ENCODE peak calls at places on chromosomes 2 and 18, in five cellular contexts. X, T, N, Z and Q are unnamed samples.

GRCh38 chr2:12141618-12142220 is 395.3 kb downstream of the LPIN1 start:
- DNase-seq in X (no peak), T (no peak), N (no peak), Z (no peak), Q (no peak)

GRCh38 chr18:41942254-41942653 is 12.8 kb upstream of the PIK3C3 start:
- DNase-seq in X (no peak), T (no peak), N (no peak), Z (no peak), Q (no peak)

GRCh38 chr2:26840937-26841610 is 6.9 kb upstream of the DPYSL5 start:
- DNase-seq in X (no peak), T (peak; percentile 48), N (no peak), Z (no peak), Q (no peak)

GRCh38 chr18:39611381-39612090 is 2045.9 kb upstream of the CELF4 start:
- DNase-seq in X (no peak), T (no peak), N (no peak), Z (no peak), Q (no peak)

GRCh38 chr2:187774551-187775071 is 220.4 kb upstream of the TFPI start:
- DNase-seq in X (no peak), T (no peak), N (no peak), Z (no peak), Q (no peak)

GRCh38 chr2:26820932-26821331 is 27.0 kb upstream of the DPYSL5 start:
- DNase-seq in X (no peak), T (no peak), N (no peak), Z (no peak), Q (no peak)

GRCh38 chr2:98560256-98560771 is 48.0 kb downstream of the COA5 start:
- DNase-seq in X (no peak), T (no peak), N (peak; percentile 94), Z (peak; percentile 27), Q (no peak)

GRCh38 chr18:45997689-45998088 is 30.6 kb upstream of the EPG5 start:
- DNase-seq in X (no peak), T (no peak), N (no peak), Z (no peak), Q (no peak)

GRCh38 chr2:3446381-3446780 is 66.9 kb downstream of the TRAPPC12 start:
- DNase-seq in X (no peak), T (no peak), N (no peak), Z (no peak), Q (no peak)

GRCh38 chr2:145595296-145595695 is 1075.4 kb upstream of the ZEB2 start:
- DNase-seq in X (no peak), T (no peak), N (no peak), Z (no peak), Q (no peak)

GRCh38 chr18:50138181-50139064 is 56.5 kb downstream of the MYO5B start:
- DNase-seq in X (no peak), T (no peak), N (no peak), Z (no peak), Q (peak; percentile 25)

GRCh38 chr2:2107140-2107539 is 223.9 kb downstream of the MYT1L start:
- DNase-seq in X (no peak), T (no peak), N (no peak), Z (no peak), Q (no peak)

GRCh38 chr2:129744649-129745048 is 234.8 kb upstream of the RAB6C start:
- DNase-seq in X (no peak), T (no peak), N (no peak), Z (no peak), Q (peak; percentile 12)

GRCh38 chr2:230382108-230382507 is 33.9 kb upstream of the SP100 start:
- DNase-seq in X (no peak), T (no peak), N (no peak), Z (no peak), Q (no peak)

GRCh38 chr2:31523871-31524492 is 56.8 kb downstream of the SRD5A2 start:
- DNase-seq in X (no peak), T (peak; percentile 33), N (peak; percentile 47), Z (no peak), Q (peak; percentile 25)

GRCh38 chr18:58156516-58156915 is 112.5 kb downstream of the NEDD4L start:
- DNase-seq in X (peak; percentile 43), T (no peak), N (no peak), Z (no peak), Q (no peak)

GRCh38 chr18:14075196-14075595 is 57.0 kb downstream of the ZNF519 start:
- DNase-seq in X (no peak), T (no peak), N (no peak), Z (no peak), Q (no peak)

GRCh38 chr2:222926915-222927314 is 66.1 kb downstream of the ACSL3 start:
- DNase-seq in X (no peak), T (no peak), N (no peak), Z (no peak), Q (no peak)

GRCh38 chr18:12606592-12607315 is 51.2 kb downstream of the SPIRE1 start:
- DNase-seq in X (no peak), T (no peak), N (no peak), Z (no peak), Q (no peak)

GRCh38 chr2:17303054-17303453 is 215.2 kb downstream of the RAD51AP2 start:
- DNase-seq in X (no peak), T (no peak), N (no peak), Z (no peak), Q (no peak)

GRCh38 chr2:217438821-217439220 is 564.0 kb downstream of the TNS1 start:
- DNase-seq in X (no peak), T (no peak), N (no peak), Z (no peak), Q (no peak)

GRCh38 chr2:217438136-217438535 is 564.7 kb downstream of the TNS1 start:
- DNase-seq in X (no peak), T (no peak), N (no peak), Z (no peak), Q (no peak)

GRCh38 chr2:217440000-217440399 is 562.8 kb downstream of the TNS1 start:
- DNase-seq in X (no peak), T (no peak), N (no peak), Z (no peak), Q (no peak)

GRCh38 chr2:217436386-217436785 is 566.4 kb downstream of the TNS1 start:
- DNase-seq in X (no peak), T (no peak), N (no peak), Z (peak; percentile 39), Q (no peak)

GRCh38 chr2:217437289-217437688 is 565.5 kb downstream of the TNS1 start:
- DNase-seq in X (no peak), T (no peak), N (no peak), Z (peak; percentile 48), Q (no peak)
- TF ChIP-seq POLR2A in X (no peak), T (no peak), N (no peak), Z (no peak), Q (no peak)

DNA sequence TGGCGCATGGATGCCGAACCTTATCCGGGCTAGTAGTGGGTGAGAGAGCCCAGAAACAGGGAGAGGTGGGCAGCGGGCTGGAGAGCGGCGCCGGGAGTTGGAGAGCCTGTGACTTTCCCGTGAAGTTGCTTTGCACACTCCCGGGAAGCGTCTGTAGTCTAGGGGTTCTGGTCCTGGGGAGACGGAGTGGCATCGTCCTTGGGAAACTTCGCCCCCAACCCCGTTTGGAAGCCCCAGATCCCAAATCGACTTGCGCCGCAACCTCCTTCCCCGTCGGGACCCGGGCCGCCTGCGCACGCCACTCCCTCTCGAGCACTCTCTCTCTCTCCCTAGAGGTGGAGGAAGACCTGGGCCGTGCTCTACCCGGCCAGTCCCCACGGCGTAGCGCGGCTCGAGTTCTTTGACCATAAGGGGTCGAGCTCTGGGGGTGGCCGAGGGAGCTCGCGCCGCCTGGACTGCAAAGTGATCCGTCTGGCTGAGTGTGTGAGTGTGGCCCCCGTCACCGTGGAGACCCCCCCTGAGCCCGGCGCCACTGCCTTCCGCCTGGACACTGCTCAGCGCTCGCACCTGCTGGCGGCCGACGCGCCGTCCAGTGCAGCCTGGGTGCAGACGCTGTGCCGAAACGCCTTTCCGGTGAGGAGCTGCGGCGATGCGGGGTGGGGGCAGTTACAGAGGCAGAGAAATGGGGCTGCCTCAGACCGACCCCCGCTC is 456 bp downstream of the DOK1 start:
- DNase-seq in X (peak; percentile 52), T (no peak), N (peak; percentile 67), Z (peak; percentile 46), Q (peak; percentile 63)
- TF ChIP-seq CTCF in X (no peak), T (no peak), N (no peak), Z (no peak), Q (peak; percentile 8)

DNA sequence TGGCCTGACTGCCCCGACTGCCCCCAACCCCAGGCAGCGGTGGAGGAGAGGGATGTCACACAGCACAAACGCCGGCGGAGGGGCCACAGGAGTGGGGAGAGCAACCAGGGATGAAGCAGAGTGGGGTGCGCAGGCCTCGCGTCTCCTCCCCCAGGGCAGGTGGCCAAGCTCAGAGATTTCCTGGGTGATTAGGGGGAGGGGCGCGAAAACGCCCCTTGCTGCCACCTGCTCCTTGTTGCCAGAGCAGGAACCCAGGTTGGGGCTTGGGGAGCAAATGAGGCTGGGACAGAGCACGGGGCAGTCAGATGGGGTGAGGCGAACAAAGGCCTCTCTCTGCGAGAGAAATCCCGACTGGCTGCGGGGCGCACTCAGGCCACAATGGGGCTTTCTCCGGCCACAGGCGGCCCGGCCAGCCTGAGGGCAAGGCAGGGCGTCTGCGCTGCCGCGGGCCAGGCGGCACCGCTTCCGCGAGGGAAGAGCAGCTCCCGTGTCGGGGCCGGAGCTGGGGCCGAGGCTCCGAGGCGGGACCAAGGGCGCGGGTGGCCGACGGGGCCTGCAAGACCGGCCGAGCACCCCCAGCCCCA is 11.5 kb downstream of the TEX44 start:
- DNase-seq in X (peak; percentile 43), T (peak; percentile 49), N (peak; percentile 21), Z (peak; percentile 69), Q (peak; percentile 42)
- TF ChIP-seq POLR2A in X (peak; percentile 71), T (peak; percentile 50), N (no peak), Z (peak; percentile 85), Q (peak; percentile 95)

GRCh38 chr2:135997380-135997779 is 12.0 kb upstream of the DARS1 start:
- DNase-seq in X (no peak), T (no peak), N (no peak), Z (no peak), Q (no peak)
- TF ChIP-seq CTCF in X (no peak), T (no peak), N (no peak), Z (no peak), Q (no peak)

GRCh38 chr18:4356929-4357328 is 98.2 kb downstream of the DLGAP1 start:
- DNase-seq in X (no peak), T (no peak), N (no peak), Z (no peak), Q (no peak)

GRCh38 chr18:4358618-4359017 is 96.5 kb downstream of the DLGAP1 start:
- DNase-seq in X (no peak), T (no peak), N (no peak), Z (no peak), Q (no peak)

GRCh38 chr18:4360221-4360715 is 94.8 kb downstream of the DLGAP1 start:
- DNase-seq in X (no peak), T (no peak), N (no peak), Z (no peak), Q (no peak)
- TF ChIP-seq POLR2A in X (no peak), T (no peak), N (no peak), Z (no peak), Q (no peak)

GRCh38 chr2:231613655-231614558 is 21.2 kb downstream of the TEX44 start:
- DNase-seq in X (peak; percentile 86), T (peak; percentile 72), N (peak; percentile 66), Z (peak; percentile 84), Q (peak; percentile 95)
- TF ChIP-seq CTCF in X (peak; percentile 11), T (peak; percentile 36), N (peak; percentile 25), Z (peak; percentile 43), Q (no peak)